ENCODE peak calls at places on chromosomes 3 and 15, in ten cellular contexts. U is AG10803; G is activated T-cell treated with anti-CD3 and anti-CD28 coated beads, Interleukin-2, amount 50 U/mL, for 24 hours; H is lower lobe of right lung; A is left colon; R is T-helper 2 cell; F is foreskin keratinocyte; M is HCT116; X is substantia nigra; Q is astrocyte of the spinal cord. O is an unnamed sample.

GRCh38 chr15:76972420-76973361 is 22.2 kb upstream of the PSTPIP1 start:
- DNase-seq in U (no peak), G (no peak), H (no peak), A (no peak), R (no peak), F (peak), M (no peak), X (no peak), Q (no peak), O (no peak)

GRCh38 chr3:94043285-94043684 is 14.9 kb upstream of the STX19 start:
- DNase-seq in U (no peak), G (no peak), H (no peak), A (no peak), R (no peak), F (no peak), M (no peak), X (no peak), Q (peak), O (no peak)

GRCh38 chr3:66370179-66370578 is 130.6 kb downstream of the LRIG1 start:
- DNase-seq in U (no peak), G (no peak), H (no peak), A (no peak), R (no peak), F (no peak), M (no peak), X (no peak), Q (no peak), O (no peak)

GRCh38 chr3:10279384-10280176 is 13.2 kb downstream of the GHRL start:
- DNase-seq in U (no peak), G (no peak), H (no peak), A (no peak), R (no peak), F (no peak), M (no peak), X (no peak), Q (no peak), O (no peak)

GRCh38 chr3:32146669-32147315 is 40.4 kb downstream of the GPD1L start:
- DNase-seq in U (no peak), G (no peak), H (no peak), A (no peak), R (no peak), F (no peak), M (no peak), X (no peak), Q (no peak), O (no peak)

GRCh38 chr3:88812576-88812975 is 294.8 kb upstream of the EPHA3 start:
- DNase-seq in U (peak), G (no peak), H (no peak), A (no peak), R (no peak), F (no peak), M (no peak), X (no peak), Q (no peak), O (no peak)

GRCh38 chr15:44554934-44555723 is 18.2 kb downstream of the EIF3J start:
- DNase-seq in U (no peak), G (peak), H (no peak), A (no peak), R (no peak), F (no peak), M (no peak), X (no peak), Q (no peak), O (no peak)

GRCh38 chr3:40366203-40367162 is 20.5 kb upstream of the ENTPD3 start:
- DNase-seq in U (no peak), G (no peak), H (no peak), A (no peak), R (no peak), F (peak), M (no peak), X (no peak), Q (peak), O (no peak)

GRCh38 chr3:15386352-15386751 is 41.0 kb downstream of the METTL6 start:
- DNase-seq in U (no peak), G (no peak), H (no peak), A (no peak), R (no peak), F (no peak), M (no peak), X (no peak), Q (no peak), O (no peak)

GRCh38 chr3:166663194-166663593 is 716.9 kb downstream of the ZBBX start:
- DNase-seq in U (no peak), G (no peak), H (no peak), A (no peak), R (no peak), F (peak), M (peak), X (no peak), Q (no peak), O (no peak)

GRCh38 chr3:140910860-140911259 is 30.8 kb upstream of the SLC25A36 start:
- DNase-seq in U (no peak), G (no peak), H (no peak), A (no peak), R (no peak), F (no peak), M (peak), X (peak), Q (peak), O (no peak)

GRCh38 chr15:101288905-101289513 is 6.0 kb downstream of the SNRPA1 start:
- DNase-seq in U (peak), G (no peak), H (no peak), A (no peak), R (no peak), F (peak), M (peak), X (no peak), Q (no peak), O (no peak)

GRCh38 chr3:98259707-98260106 is 4.3 kb upstream of the OR5H6 start:
- DNase-seq in U (no peak), G (no peak), H (no peak), A (no peak), R (no peak), F (no peak), M (peak), X (no peak), Q (no peak), O (no peak)

GRCh38 chr3:193894121-193894863 is 241.7 kb upstream of the HES1 start:
- DNase-seq in U (no peak), G (no peak), H (peak), A (peak), R (no peak), F (no peak), M (no peak), X (no peak), Q (no peak), O (no peak)

GRCh38 chr3:142664311-142664710 is 59.5 kb upstream of the TRPC1 start:
- DNase-seq in U (no peak), G (no peak), H (no peak), A (no peak), R (no peak), F (no peak), M (no peak), X (no peak), Q (no peak), O (no peak)

GRCh38 chr15:66923438-66923881 is 141.9 kb upstream of the SMAD3 start:
- DNase-seq in U (no peak), G (peak), H (no peak), A (peak), R (no peak), F (no peak), M (peak), X (no peak), Q (peak), O (peak)

GRCh38 chr3:94481499-94481898 is 418.6 kb downstream of the NSUN3 start:
- DNase-seq in U (no peak), G (no peak), H (no peak), A (no peak), R (no peak), F (no peak), M (no peak), X (no peak), Q (no peak), O (no peak)